ENCODE peak calls at places on chromosomes 13 and 19, in six cellular contexts. X, M, Q, Z, K and J are unnamed samples.

GRCh38 chr13:74570834-74571233 is 436.6 kb upstream of the KLF12 start:
- DNase-seq in X (peak; percentile 2), M (no peak), Q (no peak), Z (no peak), K (no peak), J (no peak)

GRCh38 chr13:19072543-19072942 is 109.1 kb downstream of the TUBA3C start:
- DNase-seq in X (no peak), M (no peak), Q (no peak), Z (no peak), K (no peak), J (no peak)

GRCh38 chr13:55893541-55893940 is 1247.2 kb upstream of the PRR20A start:
- DNase-seq in X (no peak), M (no peak), Q (no peak), Z (no peak), K (no peak), J (no peak)

GRCh38 chr13:73958657-73959397 is 175.4 kb downstream of the KLF12 start:
- DNase-seq in X (peak; percentile 62), M (no peak), Q (no peak), Z (no peak), K (no peak), J (peak; percentile 50)

GRCh38 chr13:73872397-73872796 is 261.8 kb downstream of the KLF12 start:
- DNase-seq in X (no peak), M (no peak), Q (no peak), Z (no peak), K (no peak), J (no peak)

GRCh38 chr13:40064154-40064713 is 408.8 kb downstream of the COG6 start:
- DNase-seq in X (no peak), M (no peak), Q (no peak), Z (no peak), K (peak; percentile 6), J (no peak)

GRCh38 chr19:2507109-2507508 is 31.2 kb downstream of the GADD45B start:
- DNase-seq in X (peak; percentile 75), M (no peak), Q (peak; percentile 87), Z (peak; percentile 85), K (peak; percentile 95), J (peak; percentile 70)

GRCh38 chr13:95641961-95642621 is 2.4 kb downstream of the DZIP1 start:
- DNase-seq in X (no peak), M (peak; percentile 30), Q (no peak), Z (peak; percentile 43), K (no peak), J (no peak)

GRCh38 chr19:10805075-10805757 is 30.8 kb downstream of the TMED1 start:
- DNase-seq in X (no peak), M (no peak), Q (no peak), Z (peak; percentile 25), K (no peak), J (no peak)

GRCh38 chr19:3054972-3055740 is 7.1 kb downstream of the TLE5 start:
- DNase-seq in X (no peak), M (no peak), Q (no peak), Z (peak; percentile 42), K (peak; percentile 78), J (peak; percentile 55)

GRCh38 chr13:114087430-114087829 is 45.0 kb downstream of the RASA3 start:
- DNase-seq in X (no peak), M (peak; percentile 11), Q (no peak), Z (no peak), K (no peak), J (no peak)

GRCh38 chr19:55385236-55385748 is 440 bp upstream of the RPL28 start:
- DNase-seq in X (peak; percentile 90), M (peak; percentile 97), Q (peak; percentile 97), Z (peak; percentile 96), K (peak; percentile 97), J (peak; percentile 74)

GRCh38 chr19:50344661-50345318 is 15.6 kb upstream of the KCNC3 start:
- DNase-seq in X (no peak), M (no peak), Q (no peak), Z (no peak), K (no peak), J (no peak)

GRCh38 chr19:56091751-56092546 is 29.1 kb downstream of the ZNF787 start:
- DNase-seq in X (no peak), M (no peak), Q (no peak), Z (no peak), K (peak; percentile 65), J (no peak)

GRCh38 chr13:44267966-44268365 is 105.7 kb upstream of the SERP2 start:
- DNase-seq in X (no peak), M (no peak), Q (no peak), Z (no peak), K (peak; percentile 23), J (no peak)

GRCh38 chr13:44266305-44266704 is 107.3 kb upstream of the SERP2 start:
- DNase-seq in X (no peak), M (no peak), Q (no peak), Z (no peak), K (no peak), J (no peak)

GRCh38 chr13:44266772-44267171 is 106.9 kb upstream of the SERP2 start:
- DNase-seq in X (no peak), M (no peak), Q (no peak), Z (no peak), K (no peak), J (no peak)

GRCh38 chr13:44267203-44267602 is 106.4 kb upstream of the SERP2 start:
- DNase-seq in X (no peak), M (no peak), Q (no peak), Z (no peak), K (no peak), J (no peak)

GRCh38 chr13:44263920-44264610 is 109.6 kb upstream of the SERP2 start:
- DNase-seq in X (no peak), M (peak; percentile 40), Q (no peak), Z (no peak), K (no peak), J (no peak)
- H3K27ac ChIP-seq in X (no peak overlapping the region), M (peak overlapping the region; percentile 50), Q (no peak overlapping the region), Z (no peak overlapping the region), K (no peak overlapping the region), J (no peak overlapping the region)

GRCh38 chr19:18279266-18279515 is 2.2 kb downstream of the JUND start:
- DNase-seq in X (no peak), M (no peak), Q (no peak), Z (no peak), K (no peak), J (no peak)

GRCh38 chr19:18281082-18282020 is at the start of gene JUND:
- DNase-seq in X (peak; percentile 93), M (peak; percentile 98), Q (peak; percentile 98), Z (peak; percentile 99), K (peak; percentile 98), J (peak; percentile 89)

GRCh38 chr19:18280247-18281081 is 958 bp downstream of the JUND start:
- DNase-seq in X (no peak), M (peak; percentile 76), Q (peak; percentile 93), Z (peak; percentile 86), K (peak; percentile 76), J (peak; percentile 26)

GRCh38 chr19:18278521-18279265 is 2.7 kb downstream of the JUND start:
- DNase-seq in X (no peak), M (no peak), Q (peak; percentile 60), Z (peak; percentile 36), K (peak; percentile 44), J (no peak)

GRCh38 chr19:18279516-18280246 is 1.7 kb downstream of the JUND start:
- DNase-seq in X (peak; percentile 83), M (peak; percentile 94), Q (peak; percentile 97), Z (peak; percentile 94), K (peak; percentile 91), J (peak; percentile 76)
- H3K27ac ChIP-seq in X (peak overlapping the region; percentile 100), M (peak overlapping the region; percentile 100), Q (peak overlapping the region; percentile 98), Z (peak overlapping the region; percentile 100), K (peak overlapping the region; percentile 99), J (peak overlapping the region; percentile 98)

GRCh38 chr19:46788101-46788967 is at the start of gene SLC1A5:
- DNase-seq in X (peak; percentile 94), M (peak; percentile 99), Q (peak; percentile 97), Z (peak; percentile 96), K (peak; percentile 99), J (peak; percentile 69)

GRCh38 chr19:46789371-46789770 is 977 bp upstream of the SLC1A5 start:
- DNase-seq in X (no peak), M (no peak), Q (no peak), Z (no peak), K (no peak), J (no peak)

GRCh38 chr19:46787331-46788100 is 878 bp downstream of the SLC1A5 start:
- DNase-seq in X (no peak), M (peak; percentile 62), Q (peak; percentile 56), Z (peak; percentile 37), K (peak; percentile 79), J (no peak)

GRCh38 chr19:46787040-46787330 is 1.4 kb downstream of the SLC1A5 start:
- DNase-seq in X (no peak), M (no peak), Q (no peak), Z (no peak), K (no peak), J (no peak)

DNA sequence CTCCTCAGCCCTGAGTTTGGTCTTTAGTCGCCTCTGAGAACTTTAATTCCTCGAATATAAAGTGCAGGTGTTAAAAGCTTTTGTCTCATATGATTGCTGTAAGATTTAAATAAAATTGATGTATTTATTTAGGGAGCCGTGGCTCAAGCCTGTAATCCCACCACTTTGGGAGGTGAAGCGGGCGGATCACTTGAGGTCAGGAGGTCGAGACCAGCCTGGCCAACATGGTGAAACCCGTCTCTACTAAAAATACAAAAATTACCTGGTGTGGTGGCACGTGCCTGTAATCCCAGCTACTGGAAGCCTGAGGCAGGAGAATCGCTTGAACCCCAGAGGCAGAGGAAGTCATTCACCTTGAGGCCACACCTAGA is 559 bp upstream of the SLC1A5 start:
- DNase-seq in X (no peak), M (no peak), Q (no peak), Z (no peak), K (no peak), J (no peak)
- H3K27ac ChIP-seq in X (no peak overlapping the region), M (peak overlapping the region; percentile 92), Q (peak overlapping the region; percentile 59), Z (no peak overlapping the region), K (peak overlapping the region; percentile 58), J (no peak overlapping the region)

GRCh38 chr13:52195052-52195837 is 35.8 kb upstream of the NEK3 start:
- DNase-seq in X (no peak), M (peak; percentile 81), Q (peak; percentile 81), Z (peak; percentile 90), K (no peak), J (no peak)
- H3K27ac ChIP-seq in X (peak overlapping the region; percentile 54), M (peak overlapping the region; percentile 81), Q (peak overlapping the region; percentile 69), Z (peak overlapping the region; percentile 70), K (peak overlapping the region; percentile 91), J (peak overlapping the region; percentile 79)